ENCODE peak calls at places on chromosomes 3 and 15, in five cellular contexts. One of them, this sample, is unnamed.

GRCh38 chr3:159191454-159191853 is 389.6 kb downstream of the MFSD1 start:
- DNase-seq in HepG2: no peak
- DNase-seq in HCT116: peak; percentile 7
- DNase-seq in H1: no peak
- DNase-seq in GM12878: no peak
- DNase-seq in this sample: no peak

GRCh38 chr3:127081001-127081720 is 98.2 kb downstream of the PLXNA1 start:
- DNase-seq in GM12878: no peak
- DNase-seq in HepG2: no peak
- DNase-seq in H1: no peak
- DNase-seq in HCT116: no peak
- DNase-seq in this sample: no peak

GRCh38 chr15:41832875-41833274 is 5.0 kb downstream of the JMJD7 start:
- DNase-seq in HepG2: no peak
- DNase-seq in HCT116: no peak
- DNase-seq in GM12878: no peak
- DNase-seq in H1: no peak
- DNase-seq in this sample: no peak

GRCh38 chr3:55512586-55513343 is 25.7 kb upstream of the WNT5A start:
- DNase-seq in HCT116: no peak
- DNase-seq in H1: no peak
- DNase-seq in HepG2: no peak
- DNase-seq in GM12878: no peak
- DNase-seq in this sample: no peak

GRCh38 chr3:153061938-153062528 is 100.0 kb upstream of the RAP2B start:
- DNase-seq in HepG2: no peak
- DNase-seq in GM12878: no peak
- DNase-seq in H1: no peak
- DNase-seq in HCT116: no peak
- DNase-seq in this sample: no peak

GRCh38 chr3:27712136-27713065 is 9.7 kb downstream of the EOMES start:
- DNase-seq in H1: no peak
- DNase-seq in HepG2: peak; percentile 55
- DNase-seq in HCT116: peak; percentile 55
- DNase-seq in GM12878: no peak
- DNase-seq in this sample: peak; percentile 65

GRCh38 chr3:195119461-195120198 is 151.3 kb downstream of the XXYLT1 start:
- DNase-seq in H1: peak; percentile 75
- DNase-seq in HepG2: peak; percentile 74
- DNase-seq in GM12878: no peak
- DNase-seq in HCT116: no peak
- DNase-seq in this sample: no peak

GRCh38 chr15:40063563-40064011 is 24.6 kb upstream of the SRP14 start:
- DNase-seq in GM12878: no peak
- DNase-seq in HCT116: no peak
- DNase-seq in HepG2: no peak
- DNase-seq in H1: no peak
- DNase-seq in this sample: no peak

GRCh38 chr3:45499529-45499928 is 95.0 kb upstream of the LIMD1 start:
- DNase-seq in H1: no peak
- DNase-seq in HCT116: peak; percentile 19
- DNase-seq in GM12878: no peak
- DNase-seq in HepG2: peak; percentile 12
- DNase-seq in this sample: no peak

GRCh38 chr3:159169828-159170227 is 368.0 kb downstream of the MFSD1 start:
- DNase-seq in HepG2: peak; percentile 3
- DNase-seq in GM12878: no peak
- DNase-seq in H1: no peak
- DNase-seq in HCT116: no peak
- DNase-seq in this sample: no peak

GRCh38 chr15:78910836-78911235 is 34.0 kb downstream of the CTSH start:
- DNase-seq in HCT116: no peak
- DNase-seq in HepG2: no peak
- DNase-seq in GM12878: no peak
- DNase-seq in H1: no peak
- DNase-seq in this sample: no peak

GRCh38 chr3:191958980-191959671 is 498.2 kb downstream of the PYDC2 start:
- DNase-seq in HepG2: no peak
- DNase-seq in HCT116: no peak
- DNase-seq in H1: no peak
- DNase-seq in GM12878: no peak
- DNase-seq in this sample: no peak
- TF ChIP-seq CEBPB in HepG2: no peak
- TF ChIP-seq CEBPB in HCT116: no peak
- TF ChIP-seq CEBPB in H1: no peak
- TF ChIP-seq CEBPB in GM12878: no peak
- TF ChIP-seq CEBPB in this sample: no peak

DNA sequence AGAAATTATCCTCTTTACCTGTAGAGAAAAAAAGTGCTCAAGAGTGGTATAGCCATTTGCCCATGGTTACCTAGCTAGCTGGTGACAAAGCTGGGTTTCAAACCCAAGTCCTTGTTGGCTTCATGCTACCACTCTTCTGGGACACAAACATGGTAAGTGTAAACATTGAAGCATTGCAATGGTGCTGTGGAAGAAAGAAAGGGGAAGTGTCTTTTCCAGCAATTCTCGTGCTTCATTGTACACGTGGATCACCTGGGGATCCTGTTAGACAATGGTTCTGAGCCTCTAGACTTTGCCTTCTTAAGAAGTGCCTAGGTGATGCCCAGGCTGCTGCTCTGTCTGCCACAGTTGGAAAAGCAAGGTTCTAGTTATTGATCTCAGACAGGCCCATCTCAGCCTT is 134.8 kb upstream of the CTNNB1 start:
- DNase-seq in HCT116: no peak
- DNase-seq in GM12878: no peak
- DNase-seq in H1: no peak
- DNase-seq in HepG2: no peak
- DNase-seq in this sample: no peak
- TF ChIP-seq SIN3A in HCT116: no peak
- TF ChIP-seq SIN3A in GM12878: no peak
- TF ChIP-seq SIN3A in H1: no peak
- TF ChIP-seq SIN3A in HepG2: no peak
- TF ChIP-seq SIN3A in this sample: no peak

DNA sequence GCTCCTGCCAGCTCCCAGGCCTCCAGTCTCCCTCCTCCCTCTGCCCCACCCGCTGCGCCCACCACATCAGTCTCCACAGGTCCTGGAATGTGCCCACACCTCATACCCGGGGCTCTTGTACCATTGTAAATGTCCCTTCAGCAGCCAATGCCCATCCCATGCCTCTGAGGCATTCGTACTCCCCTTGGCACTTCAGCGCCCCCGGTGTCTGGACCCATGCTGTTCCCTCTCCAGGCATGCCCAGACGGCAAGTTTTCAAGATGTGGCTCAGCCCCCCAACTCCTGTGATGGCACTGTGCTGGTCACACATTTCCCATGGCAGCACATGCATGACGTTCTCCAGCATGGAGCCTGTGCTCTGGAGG is 13.3 kb downstream of the PLXND1 start:
- DNase-seq in HepG2: no peak
- DNase-seq in HCT116: no peak
- DNase-seq in H1: no peak
- DNase-seq in GM12878: no peak
- DNase-seq in this sample: no peak
- H2AFZ ChIP-seq in HepG2: no peak overlapping the region
- H2AFZ ChIP-seq in HCT116: no peak overlapping the region
- H2AFZ ChIP-seq in H1: no peak overlapping the region
- H2AFZ ChIP-seq in GM12878: no peak overlapping the region
- H2AFZ ChIP-seq in this sample: no peak overlapping the region

GRCh38 chr15:64048766-64049165 is 2.5 kb upstream of the DAPK2 start:
- DNase-seq in HepG2: no peak
- DNase-seq in HCT116: no peak
- DNase-seq in H1: no peak
- DNase-seq in GM12878: no peak
- DNase-seq in this sample: no peak

GRCh38 chr15:64045106-64045435 is 1.2 kb downstream of the DAPK2 start:
- DNase-seq in HCT116: no peak
- DNase-seq in HepG2: no peak
- DNase-seq in GM12878: no peak
- DNase-seq in H1: no peak
- DNase-seq in this sample: no peak

GRCh38 chr15:64044315-64045105 is 1.8 kb downstream of the DAPK2 start:
- DNase-seq in H1: no peak
- DNase-seq in HepG2: no peak
- DNase-seq in HCT116: no peak
- DNase-seq in GM12878: peak; percentile 71
- DNase-seq in this sample: peak; percentile 24

GRCh38 chr15:64046347-64047153 is at the start of gene DAPK2:
- DNase-seq in HCT116: peak; percentile 21
- DNase-seq in H1: no peak
- DNase-seq in HepG2: peak; percentile 27
- DNase-seq in GM12878: no peak
- DNase-seq in this sample: peak; percentile 80

GRCh38 chr15:64045774-64046346 is 425 bp downstream of the DAPK2 start:
- DNase-seq in GM12878: no peak
- DNase-seq in H1: no peak
- DNase-seq in HepG2: no peak
- DNase-seq in HCT116: no peak
- DNase-seq in this sample: no peak
- TF ChIP-seq CEBPB in GM12878: no peak
- TF ChIP-seq CEBPB in H1: no peak
- TF ChIP-seq CEBPB in HepG2: no peak
- TF ChIP-seq CEBPB in HCT116: no peak
- TF ChIP-seq CEBPB in this sample: no peak

GRCh38 chr3:66463054-66463631 is 37.7 kb downstream of the LRIG1 start:
- DNase-seq in H1: no peak
- DNase-seq in HepG2: peak; percentile 82
- DNase-seq in HCT116: no peak
- DNase-seq in GM12878: no peak
- DNase-seq in this sample: no peak
- TF ChIP-seq SIN3A in H1: no peak
- TF ChIP-seq SIN3A in HepG2: no peak
- TF ChIP-seq SIN3A in HCT116: no peak
- TF ChIP-seq SIN3A in GM12878: no peak
- TF ChIP-seq SIN3A in this sample: no peak

GRCh38 chr15:71469393-71469792 is 341.0 kb upstream of the NR2E3 start:
- DNase-seq in H1: no peak
- DNase-seq in HepG2: no peak
- DNase-seq in GM12878: no peak
- DNase-seq in HCT116: no peak
- DNase-seq in this sample: peak; percentile 22
- H2AFZ ChIP-seq in H1: no peak overlapping the region
- H2AFZ ChIP-seq in HepG2: no peak overlapping the region
- H2AFZ ChIP-seq in GM12878: no peak overlapping the region
- H2AFZ ChIP-seq in HCT116: no peak overlapping the region
- H2AFZ ChIP-seq in this sample: no peak overlapping the region

DNA sequence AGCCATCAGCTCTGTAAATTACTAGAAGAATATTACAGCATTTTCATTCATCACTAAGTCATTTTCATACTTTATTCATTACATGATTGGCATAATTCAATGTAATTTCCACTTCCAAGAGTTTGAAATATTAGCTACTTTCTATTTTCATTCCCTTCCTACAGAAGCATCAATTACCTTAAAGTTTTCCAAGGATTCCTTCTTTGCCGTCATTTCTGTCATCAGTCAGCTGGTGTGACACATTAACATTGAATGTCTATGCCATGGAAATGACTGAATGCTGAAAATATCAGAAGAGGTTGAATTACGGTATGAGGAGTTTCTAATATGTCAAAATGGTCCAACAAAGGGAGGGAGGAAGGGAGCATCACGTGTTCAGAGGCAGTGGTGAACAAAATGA is 718.2 kb upstream of the GRM7 start:
- DNase-seq in HepG2: no peak
- DNase-seq in H1: no peak
- DNase-seq in GM12878: no peak
- DNase-seq in HCT116: no peak
- DNase-seq in this sample: no peak
- TF ChIP-seq CEBPB in HepG2: no peak
- TF ChIP-seq CEBPB in H1: no peak
- TF ChIP-seq CEBPB in GM12878: no peak
- TF ChIP-seq CEBPB in HCT116: no peak
- TF ChIP-seq CEBPB in this sample: no peak

GRCh38 chr3:123025642-123026521 is 1.7 kb downstream of the SEMA5B start:
- DNase-seq in HCT116: no peak
- DNase-seq in H1: no peak
- DNase-seq in GM12878: no peak
- DNase-seq in HepG2: no peak
- DNase-seq in this sample: no peak
- TF ChIP-seq SIN3A in HCT116: no peak
- TF ChIP-seq SIN3A in H1: peak; percentile 13
- TF ChIP-seq SIN3A in GM12878: no peak
- TF ChIP-seq SIN3A in HepG2: no peak
- TF ChIP-seq SIN3A in this sample: no peak

DNA sequence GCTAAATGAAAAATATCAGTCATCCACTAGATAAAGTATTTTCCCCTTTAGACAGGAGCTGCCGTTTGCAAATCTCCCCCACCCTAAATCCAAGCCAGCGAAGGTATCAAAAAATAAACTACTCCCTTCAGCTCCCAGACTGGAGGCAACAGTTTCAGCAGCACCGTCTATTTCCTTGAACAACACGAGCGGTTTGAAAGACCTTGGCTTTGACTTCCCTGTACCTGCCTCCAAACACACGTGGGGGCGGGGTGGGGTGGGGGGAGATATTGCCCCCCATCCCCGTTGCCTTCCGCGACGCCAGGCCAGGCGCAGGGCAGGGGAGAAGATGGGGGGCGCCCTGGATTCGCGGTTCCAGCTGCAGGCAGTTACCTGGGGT is 804 bp upstream of the CACNA1D start:
- DNase-seq in HCT116: no peak
- DNase-seq in H1: no peak
- DNase-seq in HepG2: no peak
- DNase-seq in GM12878: no peak
- DNase-seq in this sample: no peak
- H2AFZ ChIP-seq in HCT116: no peak overlapping the region
- H2AFZ ChIP-seq in H1: peak overlapping the region; percentile 92
- H2AFZ ChIP-seq in HepG2: no peak overlapping the region
- H2AFZ ChIP-seq in GM12878: no peak overlapping the region
- H2AFZ ChIP-seq in this sample: no peak overlapping the region

This sample was measured in K562.